ENCODE peak calls at places on chromosomes 5 and 9, in eight cellular contexts. One of them, this sample, is unnamed.

GRCh38 chr5:16461782-16462181 is 3.8 kb downstream of the ZNF622 start:
- DNase-seq in fibroblast of pulmonary artery: peak; percentile 82
- DNase-seq in frontal cortex: no peak
- DNase-seq in activated T-helper 9 cell treated with anti-CD3 and anti-CD28 coated beads, Interleukin-2, amount 50 U/mL, for 16 hours: no peak
- DNase-seq in SHP77: peak; percentile 56
- DNase-seq in EH: peak; percentile 97
- DNase-seq in T-cell: no peak
- DNase-seq in NCI-H1417: no peak
- DNase-seq in this sample: no peak

GRCh38 chr9:36922548-36922947 is 111.5 kb downstream of the PAX5 start:
- DNase-seq in fibroblast of pulmonary artery: no peak
- DNase-seq in frontal cortex: no peak
- DNase-seq in activated T-helper 9 cell treated with anti-CD3 and anti-CD28 coated beads, Interleukin-2, amount 50 U/mL, for 16 hours: no peak
- DNase-seq in SHP77: no peak
- DNase-seq in EH: peak; percentile 10
- DNase-seq in T-cell: no peak
- DNase-seq in NCI-H1417: no peak
- DNase-seq in this sample: no peak

GRCh38 chr9:122526602-122527001 is 491 bp downstream of the OR1N1 start:
- DNase-seq in fibroblast of pulmonary artery: no peak
- DNase-seq in frontal cortex: no peak
- DNase-seq in activated T-helper 9 cell treated with anti-CD3 and anti-CD28 coated beads, Interleukin-2, amount 50 U/mL, for 16 hours: no peak
- DNase-seq in SHP77: no peak
- DNase-seq in EH: no peak
- DNase-seq in T-cell: no peak
- DNase-seq in NCI-H1417: no peak
- DNase-seq in this sample: no peak

GRCh38 chr5:110572709-110573108 is 153.8 kb downstream of the TMEM232 start:
- DNase-seq in fibroblast of pulmonary artery: no peak
- DNase-seq in frontal cortex: no peak
- DNase-seq in activated T-helper 9 cell treated with anti-CD3 and anti-CD28 coated beads, Interleukin-2, amount 50 U/mL, for 16 hours: no peak
- DNase-seq in SHP77: no peak
- DNase-seq in EH: no peak
- DNase-seq in T-cell: no peak
- DNase-seq in NCI-H1417: no peak
- DNase-seq in this sample: no peak

GRCh38 chr5:168656633-168657032 is 77.5 kb upstream of the PANK3 start:
- DNase-seq in fibroblast of pulmonary artery: peak; percentile 70
- DNase-seq in frontal cortex: no peak
- DNase-seq in activated T-helper 9 cell treated with anti-CD3 and anti-CD28 coated beads, Interleukin-2, amount 50 U/mL, for 16 hours: no peak
- DNase-seq in SHP77: no peak
- DNase-seq in EH: peak; percentile 56
- DNase-seq in T-cell: no peak
- DNase-seq in NCI-H1417: no peak
- DNase-seq in this sample: no peak

GRCh38 chr9:35756743-35757526 is 2.9 kb upstream of the MSMP start:
- DNase-seq in fibroblast of pulmonary artery: no peak
- DNase-seq in frontal cortex: peak; percentile 26
- DNase-seq in activated T-helper 9 cell treated with anti-CD3 and anti-CD28 coated beads, Interleukin-2, amount 50 U/mL, for 16 hours: peak; percentile 29
- DNase-seq in SHP77: peak; percentile 56
- DNase-seq in EH: peak; percentile 22
- DNase-seq in T-cell: no peak
- DNase-seq in NCI-H1417: peak; percentile 80
- DNase-seq in this sample: peak; percentile 60

GRCh38 chr5:145587308-145588071 is 247.7 kb downstream of the PRELID2 start:
- DNase-seq in fibroblast of pulmonary artery: peak; percentile 83
- DNase-seq in frontal cortex: no peak
- DNase-seq in activated T-helper 9 cell treated with anti-CD3 and anti-CD28 coated beads, Interleukin-2, amount 50 U/mL, for 16 hours: no peak
- DNase-seq in SHP77: no peak
- DNase-seq in EH: peak; percentile 83
- DNase-seq in T-cell: no peak
- DNase-seq in NCI-H1417: no peak
- DNase-seq in this sample: no peak

GRCh38 chr9:111857555-111858211 is 38.9 kb upstream of the UGCG start:
- DNase-seq in fibroblast of pulmonary artery: no peak
- DNase-seq in frontal cortex: no peak
- DNase-seq in activated T-helper 9 cell treated with anti-CD3 and anti-CD28 coated beads, Interleukin-2, amount 50 U/mL, for 16 hours: no peak
- DNase-seq in SHP77: no peak
- DNase-seq in EH: peak; percentile 43
- DNase-seq in T-cell: no peak
- DNase-seq in NCI-H1417: no peak
- DNase-seq in this sample: no peak